ENCODE peak calls at places on chromosomes 5 and 9, in six cellular contexts. J is pancreas, C is heart left ventricle, E is A549, I is cardiac muscle cell, U is mucosa of descending colon. A is an unnamed sample.

GRCh38 chr5:132260051-132260450 is 2.6 kb downstream of the PDLIM4 start:
- DNase-seq in J (peak; percentile 5), C (no peak), E (no peak), I (no peak), U (no peak), A (peak; percentile 18)

GRCh38 chr5:66170196-66170919 is 26.3 kb downstream of the SREK1 start:
- DNase-seq in J (no peak), C (no peak), E (no peak), I (no peak), U (no peak), A (no peak)

GRCh38 chr9:137109250-137110146 is 5.0 kb downstream of the DPP7 start:
- DNase-seq in J (no peak), C (peak; percentile 18), E (no peak), I (no peak), U (no peak), A (no peak)

GRCh38 chr5:16669776-16670175 is 53.0 kb upstream of the RETREG1 start:
- DNase-seq in J (no peak), C (no peak), E (no peak), I (no peak), U (no peak), A (no peak)

GRCh38 chr9:90300901-90301688 is 341.5 kb downstream of the DIRAS2 start:
- DNase-seq in J (no peak), C (no peak), E (peak; percentile 90), I (no peak), U (peak; percentile 45), A (no peak)

GRCh38 chr5:39178171-39178570 is 41.2 kb downstream of the FYB1 start:
- DNase-seq in J (no peak), C (no peak), E (peak; percentile 27), I (no peak), U (no peak), A (no peak)

GRCh38 chr5:126483156-126483555 is 59.9 kb downstream of the GRAMD2B start:
- DNase-seq in J (no peak), C (no peak), E (no peak), I (no peak), U (no peak), A (no peak)

GRCh38 chr5:11905209-11905608 is 963 bp upstream of the CTNND2 start:
- DNase-seq in J (peak; percentile 28), C (no peak), E (no peak), I (no peak), U (no peak), A (no peak)

GRCh38 chr9:83116026-83116425 is 53.1 kb upstream of the RASEF start:
- DNase-seq in J (no peak), C (no peak), E (no peak), I (no peak), U (no peak), A (no peak)

GRCh38 chr5:32325067-32325466 is 12.3 kb upstream of the MTMR12 start:
- DNase-seq in J (no peak), C (no peak), E (no peak), I (no peak), U (no peak), A (no peak)

GRCh38 chr9:132919609-132920268 is 24.7 kb downstream of the TSC1 start:
- DNase-seq in J (no peak), C (no peak), E (no peak), I (no peak), U (no peak), A (no peak)

GRCh38 chr5:63135306-63135705 is 556.7 kb downstream of the LRRC70 start:
- DNase-seq in J (no peak), C (no peak), E (no peak), I (no peak), U (no peak), A (no peak)

GRCh38 chr9:114395196-114395595 is 7.4 kb upstream of the AKNA start:
- DNase-seq in J (no peak), C (no peak), E (no peak), I (no peak), U (no peak), A (no peak)

GRCh38 chr5:178094345-178094744 is 19.0 kb upstream of the N4BP3 start:
- DNase-seq in J (no peak), C (no peak), E (no peak), I (no peak), U (no peak), A (no peak)

GRCh38 chr5:8058626-8059180 is 189.8 kb downstream of the MTRR start:
- DNase-seq in J (no peak), C (no peak), E (no peak), I (no peak), U (no peak), A (no peak)

GRCh38 chr9:129174724-129175514 is 3.1 kb downstream of the IER5L start:
- DNase-seq in J (peak; percentile 77), C (peak; percentile 89), E (peak; percentile 92), I (peak; percentile 84), U (peak; percentile 85), A (peak; percentile 89)

GRCh38 chr5:54455413-54456157 is at the start of gene HSPB3:
- DNase-seq in J (no peak), C (peak; percentile 62), E (no peak), I (peak; percentile 70), U (no peak), A (no peak)

GRCh38 chr5:66807743-66808142 is 211.6 kb downstream of the MAST4 start:
- DNase-seq in J (no peak), C (no peak), E (peak; percentile 73), I (no peak), U (no peak), A (peak; percentile 40)

GRCh38 chr9:137694962-137695875 is 76.4 kb downstream of the EHMT1 start:
- DNase-seq in J (peak; percentile 74), C (peak; percentile 45), E (peak; percentile 61), I (peak; percentile 72), U (peak; percentile 69), A (peak; percentile 66)

GRCh38 chr5:15821506-15821905 is 321.5 kb downstream of the FBXL7 start:
- DNase-seq in J (no peak), C (no peak), E (no peak), I (no peak), U (no peak), A (no peak)

GRCh38 chr9:85344901-85345300 is 396.9 kb downstream of the AGTPBP1 start:
- DNase-seq in J (no peak), C (no peak), E (no peak), I (no peak), U (no peak), A (no peak)

GRCh38 chr5:1180841-1181271 is 20.5 kb upstream of the SLC6A19 start:
- DNase-seq in J (no peak), C (no peak), E (no peak), I (no peak), U (no peak), A (no peak)

GRCh38 chr5:40478766-40479165 is 200.9 kb upstream of the PTGER4 start:
- DNase-seq in J (no peak), C (no peak), E (no peak), I (no peak), U (no peak), A (no peak)

GRCh38 chr9:121322037-121322736 is 47.9 kb downstream of the STOM start:
- DNase-seq in J (peak; percentile 39), C (no peak), E (peak; percentile 94), I (no peak), U (no peak), A (no peak)

GRCh38 chr5:90888511-90889324 is 330.1 kb downstream of the ADGRV1 start:
- DNase-seq in J (no peak), C (no peak), E (peak; percentile 67), I (no peak), U (no peak), A (no peak)

GRCh38 chr9:70315389-70315788 is 56.6 kb downstream of the SMC5 start:
- DNase-seq in J (no peak), C (no peak), E (no peak), I (no peak), U (no peak), A (no peak)

GRCh38 chr5:158874814-158875213 is 224.9 kb downstream of the EBF1 start:
- DNase-seq in J (no peak), C (no peak), E (no peak), I (no peak), U (no peak), A (no peak)

GRCh38 chr5:137142371-137143243 is 356.5 kb downstream of the SPOCK1 start:
- DNase-seq in J (no peak), C (peak; percentile 52), E (no peak), I (no peak), U (no peak), A (peak; percentile 79)

GRCh38 chr5:177334155-177334551 is 17.3 kb downstream of the LMAN2 start:
- DNase-seq in J (no peak), C (no peak), E (no peak), I (no peak), U (peak; percentile 12), A (no peak)

GRCh38 chr5:159091051-159091450 is 8.7 kb downstream of the EBF1 start:
- DNase-seq in J (no peak), C (no peak), E (no peak), I (no peak), U (no peak), A (no peak)

GRCh38 chr5:172749881-172750608 is 20.9 kb downstream of the DUSP1 start:
- DNase-seq in J (no peak), C (peak; percentile 75), E (no peak), I (no peak), U (no peak), A (no peak)

GRCh38 chr5:101897914-101898313 is 398.2 kb downstream of the SLCO4C1 start:
- DNase-seq in J (no peak), C (no peak), E (peak; percentile 8), I (peak; percentile 40), U (no peak), A (no peak)

GRCh38 chr9:93062364-93062763 is 3.9 kb downstream of the SUSD3 start:
- DNase-seq in J (no peak), C (no peak), E (no peak), I (no peak), U (no peak), A (no peak)
- TF ChIP-seq CTCF in J (no peak), C (no peak), E (no peak), I (no peak), U (no peak), A (no peak)

GRCh38 chr9:76562511-76562911 is 103.5 kb downstream of the GCNT1 start:
- DNase-seq in J (no peak), C (no peak), E (no peak), I (no peak), U (no peak), A (no peak)
- H3K4me1 ChIP-seq in J (peaks cover 12% of the 10 kb centered on the region), C (no peaks in the 10 kb centered on the region), E (no peaks in the 10 kb centered on the region), I (no peaks in the 10 kb centered on the region), U (peaks cover 6% of the 10 kb centered on the region), A (peaks cover 19% of the 10 kb centered on the region)

DNA sequence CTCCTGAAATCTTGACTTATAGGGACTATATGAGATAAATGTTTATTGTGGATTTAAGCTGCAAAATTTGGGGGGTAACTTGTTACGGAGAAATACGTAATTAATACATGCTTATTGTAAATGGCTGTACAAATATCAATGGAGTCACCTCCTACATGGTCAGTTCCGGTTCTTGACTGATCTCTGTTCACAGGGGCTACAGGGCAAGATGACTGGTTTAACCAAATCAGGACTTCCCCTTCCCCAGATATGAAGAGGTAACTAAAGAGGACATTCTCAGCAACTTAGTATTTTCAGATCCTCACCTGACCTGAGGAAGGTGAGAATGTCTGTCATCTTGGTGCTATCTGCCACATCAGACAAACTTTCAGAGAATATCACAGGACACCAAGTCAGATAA is 54.7 kb downstream of the PTCD2 start:
- DNase-seq in J (no peak), C (no peak), E (no peak), I (no peak), U (no peak), A (no peak)
- TF ChIP-seq CTCF in J (no peak), C (no peak), E (no peak), I (no peak), U (no peak), A (no peak)

GRCh38 chr9:37335238-37335637 is 87.3 kb upstream of the GRHPR start:
- DNase-seq in J (no peak), C (no peak), E (no peak), I (no peak), U (no peak), A (no peak)
- H3K4me1 ChIP-seq in J (peaks cover 11% of the 10 kb centered on the region), C (no peaks in the 10 kb centered on the region), E (no peaks in the 10 kb centered on the region), I (peaks cover 14% of the 10 kb centered on the region), U (peaks cover 18% of the 10 kb centered on the region), A (no peaks in the 10 kb centered on the region)

A was measured in thyroid gland.